ENCODE peak calls at places on chromosomes 3 and 15, in four cellular contexts. B is activated CD4-positive, alpha-beta T cell treated with anti-CD3 and anti-CD28 coated beads for 36 hours; C is Right ventricle myocardium superior; I is breast epithelium. V is an unnamed sample.

GRCh38 chr3:111539351-111540331 is 2.4 kb upstream of the CD96 start:
- DNase-seq in B (peak), C (peak), I (no peak), V (peak)

GRCh38 chr3:184145120-184145524 is 10.0 kb downstream of the EIF2B5 start:
- DNase-seq in B (peak), C (peak), I (peak), V (peak)

GRCh38 chr3:106862067-106862466 is 515.2 kb upstream of the CCDC54 start:
- DNase-seq in B (no peak), C (no peak), I (no peak), V (no peak)

GRCh38 chr15:40054746-40055575 is 16.0 kb upstream of the SRP14 start:
- DNase-seq in B (peak), C (no peak), I (no peak), V (peak)

GRCh38 chr3:106333911-106334618 is 465.3 kb upstream of the CBLB start:
- DNase-seq in B (peak), C (no peak), I (no peak), V (peak)

GRCh38 chr3:16388850-16389411 is 123.9 kb downstream of the OXNAD1 start:
- DNase-seq in B (no peak), C (no peak), I (no peak), V (no peak)

GRCh38 chr3:29789686-29790085 is 508.8 kb downstream of the RBMS3 start:
- DNase-seq in B (no peak), C (no peak), I (no peak), V (no peak)

GRCh38 chr3:16130066-16130465 is 44.4 kb upstream of the GALNT15 start:
- DNase-seq in B (no peak), C (no peak), I (no peak), V (no peak)

GRCh38 chr3:47028667-47029066 is 49.2 kb downstream of the NBEAL2 start:
- DNase-seq in B (no peak), C (no peak), I (no peak), V (no peak)

GRCh38 chr15:63048986-63049665 is 6.6 kb downstream of the TPM1 start:
- DNase-seq in B (peak), C (peak), I (peak), V (peak)

GRCh38 chr15:36370051-36370734 is 209.2 kb upstream of the CDIN1 start:
- DNase-seq in B (no peak), C (no peak), I (no peak), V (no peak)